ENCODE peak calls at places on chromosomes 2 and 18, in four cellular contexts. I is endothelial cell of umbilical vein, U is WTC11, J is K562. G is an unnamed sample.

GRCh38 chr2:14941151-14941631 is 308.7 kb downstream of the LRATD1 start:
- DNase-seq in I (no peak), U (no peak), J (no peak), G (no peak)

GRCh38 chr18:46071894-46072867 is at the start of gene PSTPIP2:
- DNase-seq in I (peak; percentile 37), U (peak; percentile 63), J (peak; percentile 72), G (no peak)

GRCh38 chr18:57107141-57107832 is 39.6 kb upstream of the BOD1L2 start:
- DNase-seq in I (peak; percentile 48), U (no peak), J (peak; percentile 16), G (no peak)

GRCh38 chr2:205787761-205788160 is 105.5 kb downstream of the NRP2 start:
- DNase-seq in I (no peak), U (no peak), J (no peak), G (no peak)

GRCh38 chr2:238567067-238567855 is 140.5 kb downstream of the ASB1 start:
- DNase-seq in I (no peak), U (no peak), J (no peak), G (no peak)

GRCh38 chr2:240520143-240520973 is 37.4 kb downstream of the ANKMY1 start:
- DNase-seq in I (no peak), U (peak; percentile 54), J (no peak), G (no peak)

GRCh38 chr2:71465356-71465755 is 12.0 kb downstream of the DYSF start:
- DNase-seq in I (no peak), U (no peak), J (no peak), G (no peak)

GRCh38 chr2:143586119-143586518 is 456.9 kb downstream of the ARHGAP15 start:
- DNase-seq in I (no peak), U (no peak), J (no peak), G (no peak)

GRCh38 chr2:3603536-3604206 is 8.8 kb downstream of the COLEC11 start:
- DNase-seq in I (no peak), U (no peak), J (no peak), G (no peak)

GRCh38 chr2:127196998-127197397 is 23.1 kb downstream of the CYP27C1 start:
- DNase-seq in I (no peak), U (no peak), J (peak; percentile 27), G (peak; percentile 46)

GRCh38 chr2:95007061-95007609 is 18.4 kb upstream of the MAL start:
- DNase-seq in I (no peak), U (no peak), J (no peak), G (no peak)

GRCh38 chr2:1755436-1756191 is 11.3 kb upstream of the PXDN start:
- DNase-seq in I (peak; percentile 21), U (no peak), J (no peak), G (no peak)

GRCh38 chr2:39217192-39217550 is 26.6 kb downstream of the CDKL4 start:
- DNase-seq in I (no peak), U (no peak), J (no peak), G (no peak)

GRCh38 chr18:6024740-6025139 is 129.4 kb upstream of the TMEM200C start:
- DNase-seq in I (no peak), U (no peak), J (no peak), G (no peak)

GRCh38 chr18:6022089-6022444 is 126.7 kb upstream of the TMEM200C start:
- DNase-seq in I (no peak), U (no peak), J (no peak), G (no peak)

GRCh38 chr18:6017160-6017559 is 121.8 kb upstream of the TMEM200C start:
- DNase-seq in I (no peak), U (no peak), J (no peak), G (no peak)

GRCh38 chr18:6022840-6023239 is 127.5 kb upstream of the TMEM200C start:
- DNase-seq in I (no peak), U (no peak), J (no peak), G (no peak)

DNA sequence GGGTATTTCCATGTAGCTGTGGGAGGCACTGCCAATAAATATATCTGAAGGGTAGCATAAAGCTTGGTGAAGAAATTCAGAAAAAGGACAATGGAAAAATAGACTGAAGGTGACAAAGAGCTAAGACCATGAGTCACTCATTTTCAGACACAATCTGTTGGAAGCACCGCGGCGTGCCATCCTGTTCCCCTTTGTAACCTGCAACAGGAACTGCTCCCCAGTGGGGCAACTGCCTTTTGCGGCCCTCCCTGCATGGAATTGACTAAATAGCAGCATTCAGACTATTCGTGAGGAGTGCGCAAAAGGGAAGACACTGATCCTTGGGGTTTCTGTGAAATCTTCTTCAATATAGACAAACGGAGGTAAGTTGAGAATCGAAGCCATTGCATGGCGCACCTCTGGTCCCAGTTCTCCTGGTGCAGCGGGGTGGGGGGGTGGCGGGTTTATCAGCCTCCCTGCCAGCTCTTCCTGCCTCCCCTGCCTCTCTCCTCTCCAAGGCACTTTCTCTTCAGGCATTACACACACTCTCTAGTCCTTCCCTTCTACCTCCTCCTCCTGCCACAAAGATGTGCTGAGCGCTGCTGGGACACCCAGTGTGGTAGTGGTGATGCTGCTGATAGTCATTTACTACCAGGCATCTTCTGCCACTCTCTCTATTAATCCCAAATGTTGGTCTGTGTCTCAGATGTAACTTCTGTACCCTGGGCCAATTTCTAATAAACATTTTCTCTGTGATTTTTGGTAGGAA is 126.2 kb upstream of the TMEM200C start:
- DNase-seq in I (no peak), U (no peak), J (no peak), G (no peak)
- TF ChIP-seq JUN in I (no peak), U (no peak), J (no peak), G (no peak)

DNA sequence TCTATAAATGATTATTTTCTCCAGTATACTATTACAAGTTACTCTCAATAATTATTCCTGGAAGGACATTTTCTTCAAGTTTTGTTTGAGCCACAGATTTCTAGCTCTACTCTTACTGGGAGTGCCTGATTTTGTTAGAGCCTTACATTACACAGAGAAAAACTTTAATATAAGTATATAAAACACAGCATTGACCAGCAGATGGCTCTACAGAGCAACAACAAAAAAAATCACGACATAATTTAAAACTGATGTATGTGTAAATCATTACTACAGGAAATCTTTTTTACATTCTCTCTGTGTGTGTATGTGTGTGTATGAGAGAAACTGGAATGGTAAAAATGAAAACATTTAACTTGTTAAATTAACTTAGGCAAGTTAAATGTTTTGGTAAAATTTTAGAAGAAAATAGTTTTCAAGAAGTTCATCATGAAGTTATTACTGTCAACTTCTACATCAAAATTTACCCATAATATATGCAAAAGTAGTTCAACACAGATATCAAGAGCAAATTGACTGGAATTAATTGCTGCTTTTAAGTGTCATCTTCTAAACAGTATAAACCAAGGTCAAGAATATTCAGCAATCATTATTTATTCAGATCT is 103.3 kb downstream of the MDH1 start:
- DNase-seq in I (peak; percentile 78), U (no peak), J (peak; percentile 32), G (peak; percentile 43)
- TF ChIP-seq JUN in I (no peak), U (no peak), J (no peak), G (no peak)

DNA sequence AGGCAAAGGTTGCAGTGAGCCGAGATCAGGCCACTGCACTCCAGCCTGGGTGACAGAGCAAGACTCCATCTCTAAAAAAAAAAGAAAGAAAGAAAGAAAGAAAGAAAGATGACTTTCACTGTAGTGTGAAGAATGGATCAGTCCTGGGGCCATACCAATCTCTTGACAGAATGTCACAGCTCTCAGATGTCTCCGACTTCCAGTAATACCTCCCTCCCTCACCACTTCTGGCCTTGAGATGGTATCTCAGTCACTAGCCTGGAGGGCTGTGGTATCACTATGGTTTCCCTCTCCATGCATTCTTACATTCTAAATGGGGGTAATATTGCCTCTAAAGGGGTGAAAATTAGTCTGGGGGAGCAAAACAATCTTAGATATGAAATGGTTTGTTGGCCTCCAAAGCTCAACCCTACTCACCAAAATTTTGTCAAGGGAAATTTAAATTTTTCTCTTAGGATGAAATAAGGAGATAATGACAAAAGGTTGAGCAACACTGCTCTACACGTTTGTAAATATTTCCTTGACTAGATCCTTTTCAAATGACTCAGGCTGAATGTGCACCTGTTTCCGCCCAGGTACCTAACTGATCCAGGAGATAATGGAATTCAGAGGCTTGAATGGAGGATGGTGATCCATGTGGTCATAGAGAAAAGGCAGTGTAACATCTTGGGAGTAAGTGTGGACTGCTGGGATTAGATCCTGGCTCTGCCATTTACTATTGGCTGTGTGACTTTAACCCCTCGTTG is 19.9 kb upstream of the SPRED2 start:
- DNase-seq in I (no peak), U (no peak), J (no peak), G (no peak)
- TF ChIP-seq JUN in I (no peak), U (no peak), J (no peak), G (no peak)

GRCh38 chr2:170264522-170264860 is 86.5 kb downstream of the MYO3B start:
- DNase-seq in I (no peak), U (no peak), J (no peak), G (no peak)

GRCh38 chr2:170265321-170265720 is 87.4 kb downstream of the MYO3B start:
- DNase-seq in I (no peak), U (no peak), J (no peak), G (no peak)

GRCh38 chr2:170264865-170265264 is 86.9 kb downstream of the MYO3B start:
- DNase-seq in I (no peak), U (no peak), J (no peak), G (no peak)

GRCh38 chr2:170266358-170266757 is 88.4 kb downstream of the MYO3B start:
- DNase-seq in I (no peak), U (no peak), J (no peak), G (no peak)

GRCh38 chr2:170267071-170267470 is 89.1 kb downstream of the MYO3B start:
- DNase-seq in I (no peak), U (no peak), J (no peak), G (no peak)
- TF ChIP-seq JUN in I (no peak), U (no peak), J (no peak), G (no peak)